ENCODE peak calls at places on chromosomes 5 and 9, in four cellular contexts. One of them, this sample, is unnamed.

GRCh38 chr9:118829334-118829733 is 539.9 kb downstream of the BRINP1 start:
- DNase-seq in AG09309: no peak
- DNase-seq in lung: no peak
- DNase-seq in stomach: no peak
- DNase-seq in this sample: no peak

GRCh38 chr5:173718469-173718868 is 102.0 kb upstream of the BOD1 start:
- DNase-seq in lung: no peak
- DNase-seq in stomach: no peak
- DNase-seq in AG09309: no peak
- DNase-seq in this sample: no peak

GRCh38 chr9:36946653-36947052 is 87.4 kb downstream of the PAX5 start:
- DNase-seq in lung: no peak
- DNase-seq in AG09309: peak
- DNase-seq in stomach: no peak
- DNase-seq in this sample: no peak

GRCh38 chr9:127917603-127918002 is 762 bp upstream of the ST6GALNAC4 start:
- DNase-seq in lung: no peak
- DNase-seq in stomach: no peak
- DNase-seq in AG09309: no peak
- DNase-seq in this sample: no peak

GRCh38 chr9:134775552-134775951 is 105.1 kb upstream of the FCN2 start:
- DNase-seq in AG09309: peak
- DNase-seq in stomach: no peak
- DNase-seq in lung: no peak
- DNase-seq in this sample: no peak

GRCh38 chr5:10227396-10227795 is 22.3 kb downstream of the ATPSCKMT start:
- DNase-seq in stomach: no peak
- DNase-seq in AG09309: peak
- DNase-seq in lung: no peak
- DNase-seq in this sample: no peak

GRCh38 chr5:90161399-90161798 is 248.2 kb downstream of the CETN3 start:
- DNase-seq in stomach: peak
- DNase-seq in lung: peak
- DNase-seq in AG09309: no peak
- DNase-seq in this sample: no peak

GRCh38 chr9:37407468-37407867 is 15.0 kb upstream of the GRHPR start:
- DNase-seq in AG09309: no peak
- DNase-seq in lung: no peak
- DNase-seq in stomach: no peak
- DNase-seq in this sample: no peak

GRCh38 chr5:151023047-151023615 is 2.7 kb downstream of the GPX3 start:
- DNase-seq in stomach: peak
- DNase-seq in lung: peak
- DNase-seq in AG09309: no peak
- DNase-seq in this sample: no peak

GRCh38 chr9:133528887-133529262 is 4.1 kb upstream of the MYMK start:
- DNase-seq in lung: no peak
- DNase-seq in stomach: no peak
- DNase-seq in AG09309: no peak
- DNase-seq in this sample: no peak

GRCh38 chr9:2157277-2158105 is 142.3 kb downstream of the SMARCA2 start:
- DNase-seq in AG09309: no peak
- DNase-seq in lung: peak
- DNase-seq in stomach: peak
- DNase-seq in this sample: peak
- H3K4me3 ChIP-seq in AG09309: peak
- H3K4me3 ChIP-seq in lung: peak
- H3K4me3 ChIP-seq in stomach: peak
- H3K4me3 ChIP-seq in this sample: peak

GRCh38 chr9:73079326-73079725 is 72.3 kb upstream of the ANXA1 start:
- DNase-seq in AG09309: no peak
- DNase-seq in stomach: no peak
- DNase-seq in lung: no peak
- DNase-seq in this sample: no peak
- TF ChIP-seq CTCF in AG09309: no peak
- TF ChIP-seq CTCF in stomach: no peak
- TF ChIP-seq CTCF in lung: no peak
- TF ChIP-seq CTCF in this sample: no peak

DNA sequence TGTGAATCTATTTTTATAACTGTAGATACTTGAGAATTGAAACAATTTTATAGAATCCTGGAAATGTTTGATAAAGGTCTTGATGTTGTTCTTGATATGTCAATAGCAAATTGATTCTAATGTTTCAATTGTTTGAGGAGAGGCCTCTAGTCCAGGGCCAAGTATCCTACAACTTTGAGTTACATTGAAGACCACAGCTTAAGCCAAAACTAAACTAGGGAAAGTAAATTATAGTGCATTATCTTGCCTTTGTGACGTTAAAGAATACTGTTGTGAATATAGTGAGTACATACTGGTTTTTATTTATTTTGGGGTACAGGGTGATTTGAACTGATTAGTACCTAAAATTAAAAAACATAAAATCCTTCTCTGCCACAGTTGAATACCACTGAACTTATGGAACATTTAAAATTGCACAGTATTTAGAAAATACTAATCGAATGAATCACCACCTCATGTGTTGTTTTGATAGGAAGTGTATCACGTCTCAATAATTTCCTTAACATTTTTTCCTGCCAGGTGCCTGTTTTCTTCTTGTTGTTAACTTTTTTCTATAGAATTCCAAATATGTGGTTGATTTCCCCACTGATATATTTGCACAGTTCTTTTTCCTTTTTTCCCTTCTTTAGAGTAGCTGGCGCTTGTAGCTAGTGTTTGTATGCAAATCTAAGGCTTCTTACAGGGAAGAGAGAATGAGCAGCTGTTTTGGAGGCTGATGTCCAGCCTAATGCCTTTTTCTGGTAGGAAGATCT is 12.5 kb downstream of the ARHGEF28 start:
- DNase-seq in AG09309: no peak
- DNase-seq in stomach: no peak
- DNase-seq in lung: no peak
- DNase-seq in this sample: peak
- H3K4me3 ChIP-seq in AG09309: no peak
- H3K4me3 ChIP-seq in stomach: no peak
- H3K4me3 ChIP-seq in lung: no peak
- H3K4me3 ChIP-seq in this sample: no peak

DNA sequence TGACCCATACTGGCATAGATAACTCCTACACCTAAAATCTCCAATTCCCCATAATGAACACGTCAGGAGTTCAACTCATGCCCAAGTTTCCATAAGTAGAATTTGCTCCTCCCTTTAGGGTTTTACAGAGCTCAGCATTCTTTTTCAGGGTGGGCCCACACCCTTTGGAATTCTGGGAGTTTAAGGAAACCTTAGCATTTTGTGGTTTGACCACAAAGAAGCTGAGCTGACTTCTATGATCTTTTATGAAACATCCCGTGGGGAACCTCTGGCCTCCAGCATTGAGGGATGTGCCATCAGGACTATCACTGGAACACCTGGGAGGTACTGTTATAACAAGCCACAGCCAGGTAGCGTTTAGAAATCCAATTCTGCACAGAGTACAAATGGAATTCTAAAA is 220.5 kb upstream of the MAP3K1 start:
- DNase-seq in stomach: no peak
- DNase-seq in AG09309: no peak
- DNase-seq in lung: no peak
- DNase-seq in this sample: no peak
- TF ChIP-seq CTCF in stomach: no peak
- TF ChIP-seq CTCF in AG09309: no peak
- TF ChIP-seq CTCF in lung: no peak
- TF ChIP-seq CTCF in this sample: no peak

DNA sequence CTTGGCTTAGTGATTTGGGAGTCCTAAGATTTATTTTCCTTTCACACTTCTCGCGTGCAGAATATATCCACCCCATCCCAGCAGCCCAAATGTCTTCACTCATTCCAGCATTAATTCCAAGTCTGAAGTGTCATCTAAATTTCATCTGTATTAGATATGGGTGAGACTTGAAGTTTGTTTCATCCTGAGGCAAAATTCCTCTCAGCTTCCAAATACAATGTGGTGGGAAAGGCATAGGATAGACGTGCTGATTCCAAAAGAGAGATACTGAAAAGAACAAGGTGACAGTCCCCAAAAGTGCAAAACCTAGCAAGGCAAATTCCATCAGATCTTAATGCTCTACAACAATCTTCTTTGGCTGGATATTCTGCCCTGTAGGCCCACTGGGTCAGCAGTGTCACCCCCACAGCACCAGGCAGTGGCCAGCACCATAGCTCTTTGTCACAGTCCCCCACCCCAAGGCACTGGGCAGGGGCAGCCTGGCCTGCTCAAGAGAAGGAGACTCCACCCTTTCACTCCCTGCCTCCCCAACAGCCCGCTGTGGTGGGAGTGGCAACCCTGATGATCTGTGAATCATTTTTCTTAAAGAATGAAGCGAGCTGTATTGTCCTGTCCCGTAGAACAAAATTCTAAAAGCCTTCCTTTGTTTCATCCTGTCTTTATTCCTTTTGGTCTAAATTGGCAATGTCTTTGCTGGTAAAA is 2.7 kb upstream of the ADAM19 start:
- DNase-seq in lung: no peak
- DNase-seq in AG09309: no peak
- DNase-seq in stomach: no peak
- DNase-seq in this sample: no peak
- H3K4me3 ChIP-seq in lung: no peak
- H3K4me3 ChIP-seq in AG09309: no peak
- H3K4me3 ChIP-seq in stomach: no peak
- H3K4me3 ChIP-seq in this sample: no peak

DNA sequence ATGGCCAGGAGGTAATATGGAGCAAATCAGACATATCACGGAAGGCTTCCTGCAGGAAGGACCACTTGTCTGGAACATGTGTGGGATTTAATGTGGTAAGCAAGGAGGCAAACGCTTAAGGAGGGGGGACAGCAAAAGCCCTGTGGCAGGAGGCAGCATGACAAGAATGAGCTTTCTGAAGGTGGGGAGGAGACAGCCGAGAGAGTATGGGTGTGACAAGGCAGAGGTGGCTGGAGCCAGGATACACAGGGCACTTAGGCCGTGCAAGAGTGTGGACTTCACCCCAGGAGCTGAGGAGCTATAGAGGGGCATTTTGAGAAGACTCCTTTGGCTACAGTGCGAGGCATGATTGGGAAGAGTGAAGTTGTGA is 14.4 kb upstream of the S1PR3 start:
- DNase-seq in stomach: no peak
- DNase-seq in lung: no peak
- DNase-seq in AG09309: no peak
- DNase-seq in this sample: no peak
- TF ChIP-seq CTCF in stomach: no peak
- TF ChIP-seq CTCF in lung: no peak
- TF ChIP-seq CTCF in AG09309: no peak
- TF ChIP-seq CTCF in this sample: no peak

DNA sequence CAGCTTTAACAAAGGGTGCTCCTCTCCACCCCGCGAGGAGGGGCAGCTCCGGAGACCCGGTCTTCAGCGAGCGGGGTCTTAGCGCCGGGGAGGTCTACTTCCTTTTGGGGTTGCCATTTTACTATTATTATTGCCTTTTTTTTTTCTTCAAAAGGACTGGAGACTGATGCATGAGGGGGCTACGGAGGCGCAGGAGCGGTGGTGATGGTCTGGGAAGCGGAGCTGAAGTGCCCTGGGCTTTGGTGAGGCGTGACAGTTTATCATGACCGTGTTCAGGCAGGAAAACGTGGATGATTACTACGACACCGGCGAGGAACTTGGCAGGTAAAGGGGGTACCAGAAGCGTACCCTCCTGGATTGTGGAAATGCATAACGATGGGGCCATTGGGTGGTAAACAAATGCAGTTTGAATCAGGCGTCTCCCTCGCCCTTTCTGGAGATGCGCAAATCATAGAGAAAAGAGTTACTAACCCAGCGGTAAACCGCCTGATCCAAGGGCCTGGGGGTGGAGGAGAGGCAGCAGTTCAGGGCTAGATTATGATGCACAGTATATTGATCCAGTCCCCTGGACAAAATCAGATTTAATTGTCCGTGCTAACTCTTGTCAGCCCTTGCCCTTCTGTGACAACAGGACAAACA is 1.3 kb downstream of the DAPK1 start:
- DNase-seq in AG09309: no peak
- DNase-seq in stomach: no peak
- DNase-seq in lung: no peak
- DNase-seq in this sample: no peak
- H3K4me3 ChIP-seq in AG09309: no peak
- H3K4me3 ChIP-seq in stomach: peak
- H3K4me3 ChIP-seq in lung: peak
- H3K4me3 ChIP-seq in this sample: peak

GRCh38 chr5:14505310-14506140 is 76.1 kb upstream of the OTULINL start:
- DNase-seq in AG09309: no peak
- DNase-seq in lung: no peak
- DNase-seq in stomach: no peak
- DNase-seq in this sample: no peak
- TF ChIP-seq CTCF in AG09309: peak
- TF ChIP-seq CTCF in lung: no peak
- TF ChIP-seq CTCF in stomach: no peak
- TF ChIP-seq CTCF in this sample: peak

GRCh38 chr9:88534456-88535225 is at the start of gene NXNL2:
- DNase-seq in lung: peak
- DNase-seq in AG09309: no peak
- DNase-seq in stomach: peak
- DNase-seq in this sample: no peak

GRCh38 chr9:88536951-88537742 is 2.2 kb downstream of the NXNL2 start:
- DNase-seq in AG09309: no peak
- DNase-seq in lung: no peak
- DNase-seq in stomach: no peak
- DNase-seq in this sample: no peak

GRCh38 chr9:88537743-88538055 is 2.7 kb downstream of the NXNL2 start:
- DNase-seq in lung: peak
- DNase-seq in AG09309: peak
- DNase-seq in stomach: peak
- DNase-seq in this sample: peak

GRCh38 chr9:88535226-88535931 is 401 bp downstream of the NXNL2 start:
- DNase-seq in stomach: peak
- DNase-seq in lung: no peak
- DNase-seq in AG09309: no peak
- DNase-seq in this sample: no peak

DNA sequence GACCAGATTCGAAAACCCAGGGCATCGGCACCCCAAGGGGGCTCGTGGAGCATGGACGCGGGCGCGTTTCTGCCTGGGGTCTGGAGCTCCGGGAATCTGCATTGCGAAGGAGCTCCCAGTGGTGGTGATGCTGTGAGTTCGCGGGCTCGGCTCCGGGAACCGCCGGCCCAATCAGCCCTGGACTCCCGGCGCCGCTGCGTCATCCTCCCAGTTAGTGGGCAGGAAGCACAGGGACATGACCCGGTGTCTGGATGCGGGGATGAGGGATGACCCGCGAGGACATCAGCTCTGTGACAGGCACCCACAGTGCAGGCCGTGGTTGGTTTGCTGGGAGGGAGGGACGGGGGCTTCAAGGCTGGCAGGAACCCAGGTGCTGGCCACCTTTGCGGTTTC is 950 bp downstream of the NXNL2 start:
- DNase-seq in AG09309: no peak
- DNase-seq in stomach: no peak
- DNase-seq in lung: no peak
- DNase-seq in this sample: no peak
- H3K4me3 ChIP-seq in AG09309: peak
- H3K4me3 ChIP-seq in stomach: peak
- H3K4me3 ChIP-seq in lung: peak
- H3K4me3 ChIP-seq in this sample: peak

This sample was measured in HFF-Myc.